ENCODE peak calls at places on chromosomes 13 and 19, in six cellular contexts. O is cardiac muscle cell, K is lower lobe of right lung, U is heart right ventricle, N is upper lobe of right lung, V is astrocyte. Q is an unnamed sample.
A peak's percentile ranks its signal among the peaks of the same experiment; 100 is the strongest.

GRCh38 chr19:9009935-9010651 is at the start of gene MUC16:
- DNase-seq in V (no peak), U (no peak), N (no peak), K (no peak), O (no peak), Q (no peak)

GRCh38 chr19:35471946-35472345 is 18.3 kb downstream of the KRTDAP start:
- DNase-seq in U (no peak), N (no peak), O (no peak), V (no peak), K (no peak), Q (no peak)

GRCh38 chr13:44132710-44133109 is 240.9 kb upstream of the SERP2 start:
- DNase-seq in K (peak; percentile 89), O (peak; percentile 75), V (peak; percentile 71), N (peak; percentile 87), U (peak; percentile 71), Q (no peak)

GRCh38 chr19:55463583-55464031 is 944 bp downstream of the C19orf85 start:
- DNase-seq in O (no peak), N (no peak), U (peak; percentile 15), V (no peak), K (no peak), Q (no peak)

GRCh38 chr19:2059422-2060201 is 8.6 kb upstream of the MKNK2 start:
- DNase-seq in O (peak; percentile 79), N (peak; percentile 95), V (peak; percentile 56), U (peak; percentile 67), K (peak; percentile 92), Q (no peak)

GRCh38 chr19:33310606-33311325 is 8.4 kb upstream of the CEBPA start:
- DNase-seq in V (no peak), O (no peak), N (peak; percentile 77), U (no peak), K (peak; percentile 76), Q (no peak)

GRCh38 chr19:14561832-14562351 is 10.0 kb downstream of the NDUFB7 start:
- DNase-seq in O (peak; percentile 25), U (peak; percentile 57), K (no peak), V (no peak), N (no peak), Q (no peak)

GRCh38 chr19:16371540-16371986 is 46.9 kb downstream of the KLF2 start:
- DNase-seq in K (peak; percentile 88), N (peak; percentile 84), U (peak; percentile 69), O (no peak), V (no peak), Q (no peak)

GRCh38 chr19:10861118-10861651 is 10.2 kb upstream of the CARM1 start:
- DNase-seq in N (no peak), K (peak; percentile 63), O (peak; percentile 45), U (no peak), V (no peak), Q (no peak)

GRCh38 chr13:67833564-67833963 is 603.4 kb upstream of the PCDH9 start:
- DNase-seq in N (no peak), U (no peak), K (no peak), V (no peak), O (no peak), Q (no peak)

GRCh38 chr13:48154671-48155070 is 59.8 kb upstream of the MED4 start:
- DNase-seq in O (no peak), U (no peak), V (no peak), K (no peak), N (no peak), Q (no peak)

GRCh38 chr13:48155850-48156249 is 60.9 kb upstream of the MED4 start:
- DNase-seq in U (no peak), N (no peak), K (no peak), V (peak; percentile 68), O (peak; percentile 69), Q (no peak)

GRCh38 chr13:48158290-48158689 is 63.4 kb upstream of the MED4 start:
- DNase-seq in O (no peak), N (no peak), U (no peak), V (no peak), K (no peak), Q (no peak)

GRCh38 chr13:48158915-48159314 is 64.0 kb upstream of the MED4 start:
- DNase-seq in N (no peak), O (no peak), V (no peak), U (no peak), K (no peak), Q (no peak)

DNA sequence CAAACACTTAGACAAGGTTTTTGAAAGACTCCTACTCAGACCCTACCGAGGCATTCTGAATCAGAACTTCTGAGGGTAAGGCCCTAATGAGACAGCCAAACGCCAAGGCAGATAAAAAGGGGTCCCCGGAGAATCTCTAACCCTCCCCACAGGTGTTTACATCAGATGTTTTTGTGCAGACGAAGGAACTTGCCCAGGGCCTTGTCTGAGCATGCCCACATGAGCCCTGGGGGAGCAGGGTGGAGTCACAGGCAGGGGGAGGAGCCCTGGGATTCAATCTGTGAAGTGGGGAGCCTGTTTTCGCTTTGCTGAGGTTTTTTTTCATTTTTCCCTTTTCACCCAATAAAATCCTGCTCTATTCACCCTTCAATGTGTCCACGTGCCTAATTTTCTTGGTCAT is 61.6 kb upstream of the MED4 start:
- DNase-seq in O (no peak), N (no peak), U (no peak), K (no peak), V (no peak), Q (no peak)
- H3K27ac ChIP-seq in O (no peak overlapping the region), N (peak overlapping the region; percentile 52), U (peak overlapping the region; percentile 9), K (peak overlapping the region; percentile 72), V (no peak overlapping the region), Q (no peak overlapping the region)

GRCh38 chr13:77916481-77916880 is 2.1 kb downstream of the EDNRB start:
- DNase-seq in V (no peak), K (no peak), U (no peak), O (no peak), N (no peak), Q (no peak)

GRCh38 chr13:77909827-77910226 is 8.8 kb downstream of the EDNRB start:
- DNase-seq in V (no peak), N (no peak), K (no peak), U (no peak), O (no peak), Q (no peak)

GRCh38 chr13:77919351-77920294 is 992 bp upstream of the EDNRB start:
- DNase-seq in K (peak; percentile 54), V (peak; percentile 20), O (peak; percentile 61), N (peak; percentile 73), U (peak; percentile 70), Q (no peak)

GRCh38 chr13:77918391-77919261 is at the start of gene EDNRB:
- DNase-seq in U (peak; percentile 56), O (peak; percentile 52), N (peak; percentile 79), V (peak; percentile 17), K (peak; percentile 62), Q (no peak)

DNA sequence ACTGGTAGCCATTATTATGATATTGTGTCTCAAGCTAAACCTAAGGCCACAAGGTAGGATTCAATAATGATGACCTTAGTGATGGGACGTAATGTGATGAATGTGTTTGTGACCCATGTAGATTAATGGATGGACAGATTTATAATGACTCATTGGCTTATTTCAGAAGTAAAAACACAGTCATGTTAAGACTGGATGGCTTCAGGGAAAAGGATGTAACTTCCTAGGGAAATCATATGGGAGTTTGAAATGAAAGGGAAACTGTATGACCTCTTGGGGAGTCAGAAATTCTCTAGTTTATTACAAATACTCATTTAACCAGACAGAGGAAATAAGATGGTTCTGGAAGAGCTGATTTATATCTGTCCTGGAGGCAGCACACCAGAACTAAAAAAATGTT is 3.0 kb downstream of the EDNRB start:
- DNase-seq in U (no peak), V (no peak), K (no peak), N (no peak), O (no peak), Q (no peak)
- H3K4me3 ChIP-seq in U (peak overlapping the region; percentile 75), V (no peak overlapping the region), K (peak overlapping the region; percentile 72), N (peak overlapping the region; percentile 68), O (no peak overlapping the region), Q (no peak overlapping the region)

DNA sequence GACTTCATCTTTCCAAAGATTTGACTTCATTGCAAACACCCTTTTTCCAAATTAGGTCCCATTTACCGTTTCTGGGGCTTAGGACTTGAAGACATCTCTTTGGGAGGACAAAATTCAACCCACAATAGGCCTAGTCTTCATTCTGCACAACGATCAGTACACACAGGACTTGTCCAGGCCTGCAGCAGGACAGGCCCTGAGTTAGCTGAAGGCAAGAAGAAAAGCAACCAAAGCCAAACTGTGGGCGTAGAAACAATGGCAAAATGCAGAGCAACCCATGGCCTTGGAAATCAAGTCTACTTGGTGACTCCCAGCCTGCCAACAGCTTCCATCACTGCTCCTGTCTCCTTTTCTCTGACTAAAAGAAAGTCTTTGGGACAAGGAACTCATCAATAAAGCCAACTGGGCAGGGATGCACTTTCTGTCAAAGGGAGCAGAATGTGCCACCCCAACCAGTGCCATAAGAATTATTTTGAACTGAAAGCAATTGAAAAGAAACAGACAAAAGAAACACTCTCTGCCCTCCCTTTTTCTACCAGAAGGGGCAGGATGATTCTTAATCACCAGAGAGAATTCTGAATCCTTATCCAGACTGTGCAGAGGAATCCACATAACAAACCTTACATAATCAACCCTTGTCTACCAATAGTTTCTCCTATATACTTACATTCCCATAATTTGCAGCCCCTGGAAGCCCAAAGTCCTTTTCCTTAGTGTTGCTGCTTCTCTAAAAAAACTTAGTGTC is 520.9 kb upstream of the NBEA start:
- DNase-seq in U (no peak), O (no peak), V (no peak), K (no peak), N (no peak), Q (no peak)
- TF ChIP-seq CTCF in U (no peak), O (peak; percentile 38), V (no peak), K (no peak), N (no peak), Q (peak; percentile 38)

GRCh38 chr13:25846227-25846984 is 205.4 kb downstream of the SHISA2 start:
- DNase-seq in V (no peak), N (no peak), K (no peak), U (no peak), O (no peak), Q (no peak)
- H3K27ac ChIP-seq in V (no peak overlapping the region), N (no peak overlapping the region), K (no peak overlapping the region), U (no peak overlapping the region), O (no peak overlapping the region), Q (no peak overlapping the region)

DNA sequence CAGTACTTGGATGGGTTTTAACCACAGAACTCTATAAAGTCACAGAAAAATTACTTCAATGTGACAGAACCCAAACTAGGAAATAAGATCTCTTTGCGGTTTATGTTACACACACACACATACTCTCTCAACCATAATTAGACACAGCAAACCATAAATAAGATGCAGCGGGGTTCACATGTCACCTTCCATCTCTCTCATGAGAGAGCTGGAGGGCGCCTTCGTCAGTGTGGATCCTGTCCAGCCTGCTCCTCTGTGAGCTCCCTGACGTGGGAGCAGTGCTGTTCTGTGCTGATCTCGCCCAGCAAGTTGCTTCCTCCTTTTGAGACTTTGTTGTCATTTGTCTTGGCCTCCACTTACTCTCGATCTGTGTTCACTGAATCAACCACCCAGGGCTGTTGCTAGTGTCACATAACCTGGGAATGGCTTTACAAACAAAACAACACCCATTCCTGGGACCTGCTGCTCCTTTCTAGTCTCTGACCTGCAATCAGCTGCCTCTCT is 204.9 kb upstream of the KL start:
- DNase-seq in K (no peak), N (no peak), V (no peak), U (no peak), O (no peak), Q (no peak)
- H3K4me3 ChIP-seq in K (no peak overlapping the region), N (no peak overlapping the region), V (no peak overlapping the region), U (no peak overlapping the region), O (no peak overlapping the region), Q (no peak overlapping the region)